ENCODE peak calls at places on chromosomes 3 and 15, in six cellular contexts. T is T-helper 2 cell, P is activated T-cell treated with anti-CD3 and anti-CD28 coated beads for 1 hour, I is prostate gland, B is NCI-H69, A is caudate nucleus. W is an unnamed sample.

GRCh38 chr3:171811059-171811912 is 1.0 kb upstream of the PLD1 start:
- DNase-seq in B (no peak), T (no peak), I (peak), A (no peak), P (no peak), W (no peak)

GRCh38 chr3:97996988-97997387 is 24.8 kb upstream of the RIOX2 start:
- DNase-seq in A (no peak), T (no peak), P (no peak), I (no peak), B (no peak), W (no peak)

GRCh38 chr3:153927107-153927506 is 194.1 kb upstream of the ARHGEF26 start:
- DNase-seq in I (no peak), A (no peak), T (no peak), B (peak), P (no peak), W (no peak)

GRCh38 chr3:32432711-32433530 is 41.3 kb downstream of the CMTM7 start:
- DNase-seq in P (no peak), T (no peak), B (no peak), A (no peak), I (no peak), W (no peak)

GRCh38 chr3:152524198-152525140 is 255.7 kb downstream of the MBNL1 start:
- DNase-seq in P (peak), A (no peak), T (no peak), B (peak), I (peak), W (peak)

GRCh38 chr3:142960322-142960850 is 3.1 kb downstream of the PAQR9 start:
- DNase-seq in B (peak), I (no peak), A (no peak), P (no peak), T (no peak), W (no peak)

GRCh38 chr3:52126036-52126435 is 28.2 kb downstream of the POC1A start:
- DNase-seq in I (no peak), A (no peak), T (no peak), B (no peak), P (no peak), W (no peak)

GRCh38 chr3:36792342-36792741 is 28.0 kb upstream of the DCLK3 start:
- DNase-seq in I (no peak), B (peak), P (no peak), A (no peak), T (no peak), W (no peak)

GRCh38 chr15:65979316-65979715 is 110.0 kb downstream of the RAB11A start:
- DNase-seq in B (peak), T (no peak), P (no peak), A (no peak), I (no peak), W (no peak)

GRCh38 chr3:157832588-157832987 is 273.6 kb downstream of the SHOX2 start:
- DNase-seq in B (no peak), T (no peak), A (no peak), I (no peak), P (no peak), W (no peak)

GRCh38 chr3:128080323-128080898 is 28.2 kb downstream of the SEC61A1 start:
- DNase-seq in A (no peak), B (no peak), I (no peak), T (no peak), P (no peak), W (no peak)

GRCh38 chr3:23113455-23114171 is 89.5 kb upstream of the UBE2E2 start:
- DNase-seq in P (no peak), I (peak), T (no peak), B (no peak), A (no peak), W (no peak)

GRCh38 chr3:108610651-108611050 is 21.1 kb downstream of the DZIP3 start:
- DNase-seq in T (no peak), I (no peak), A (no peak), B (no peak), P (no peak), W (no peak)

GRCh38 chr15:33872761-33873106 is 95.6 kb upstream of the CHRM5 start:
- DNase-seq in I (no peak), P (no peak), T (no peak), A (no peak), B (no peak), W (no peak)

GRCh38 chr3:123347691-123348264 is 101.1 kb downstream of the ADCY5 start:
- DNase-seq in A (no peak), T (no peak), B (peak), I (no peak), P (no peak), W (no peak)

GRCh38 chr3:103085465-103085864 is 650.6 kb downstream of the ZPLD1 start:
- DNase-seq in B (no peak), P (no peak), A (no peak), T (no peak), I (no peak), W (no peak)

GRCh38 chr3:185469542-185469941 is 29.3 kb downstream of the TMEM41A start:
- DNase-seq in P (no peak), A (no peak), T (no peak), I (no peak), B (peak), W (no peak)

GRCh38 chr3:113697192-113698090 is 999 bp upstream of the USF3 start:
- DNase-seq in P (peak), A (no peak), B (peak), T (peak), I (peak), W (no peak)

GRCh38 chr15:37035349-37035748 is 65.0 kb downstream of the MEIS2 start:
- DNase-seq in I (no peak), P (no peak), A (no peak), B (no peak), T (no peak), W (no peak)

GRCh38 chr3:191070201-191070600 is 128.8 kb upstream of the OSTN start:
- DNase-seq in T (no peak), P (no peak), B (no peak), A (no peak), I (no peak), W (no peak)

GRCh38 chr15:76161153-76162049 is 101.6 kb downstream of the TMEM266 start:
- DNase-seq in B (no peak), P (no peak), I (peak), A (no peak), T (no peak), W (no peak)

GRCh38 chr3:49411550-49411967 is 217 bp downstream of the RHOA start:
- DNase-seq in T (peak), P (peak), A (no peak), B (peak), I (peak), W (peak)

W was measured in CMK.